ENCODE peak calls at places on chromosome 18, in eight cellular contexts. G, T, U, X, R, B, Z and M are unnamed samples.

GRCh38 chr18:71471963-71472725 is 1072.0 kb downstream of the CBLN2 start:
- DNase-seq in G (peak), T (no peak), U (no peak), X (no peak), R (no peak), B (no peak), Z (no peak), M (no peak)

GRCh38 chr18:51017140-51017874 is 12.7 kb upstream of the SMAD4 start:
- DNase-seq in G (peak), T (no peak), U (no peak), X (no peak), R (no peak), B (no peak), Z (no peak), M (no peak)

GRCh38 chr18:48547456-48548403 is 8.9 kb downstream of the CTIF start:
- DNase-seq in G (no peak), T (peak), U (peak), X (peak), R (no peak), B (no peak), Z (no peak), M (peak)

GRCh38 chr18:51988277-51988676 is 351.7 kb upstream of the DCC start:
- DNase-seq in G (peak), T (no peak), U (no peak), X (no peak), R (no peak), B (no peak), Z (no peak), M (no peak)

GRCh38 chr18:76351961-76352581 is 143.0 kb downstream of the ZNF516 start:
- DNase-seq in G (no peak), T (peak), U (peak), X (peak), R (peak), B (no peak), Z (no peak), M (peak)

GRCh38 chr18:38752430-38752829 is 1186.8 kb upstream of the CELF4 start:
- DNase-seq in G (no peak), T (no peak), U (no peak), X (no peak), R (no peak), B (no peak), Z (no peak), M (no peak)

GRCh38 chr18:9516437-9517064 is 41.2 kb downstream of the RALBP1 start:
- DNase-seq in G (peak), T (peak), U (peak), X (no peak), R (no peak), B (no peak), Z (no peak), M (peak)

GRCh38 chr18:58013241-58014211 is 30.5 kb upstream of the NEDD4L start:
- DNase-seq in G (no peak), T (peak), U (peak), X (no peak), R (peak), B (no peak), Z (no peak), M (peak)

GRCh38 chr18:15165048-15165447 is 417.1 kb downstream of the ANKRD30B start:
- DNase-seq in G (no peak), T (no peak), U (no peak), X (no peak), R (no peak), B (no peak), Z (no peak), M (no peak)

GRCh38 chr18:13067124-13067523 is 76.0 kb downstream of the CEP192 start:
- DNase-seq in G (no peak), T (no peak), U (no peak), X (no peak), R (no peak), B (no peak), Z (no peak), M (no peak)

GRCh38 chr18:49249523-49249922 is 210.9 kb downstream of the DYM start:
- DNase-seq in G (no peak), T (peak), U (peak), X (peak), R (no peak), B (no peak), Z (no peak), M (peak)

GRCh38 chr18:23958036-23958435 is 56.5 kb upstream of the TTC39C start:
- DNase-seq in G (no peak), T (no peak), U (no peak), X (no peak), R (peak), B (no peak), Z (no peak), M (no peak)

GRCh38 chr18:64966667-64967066 is 784.1 kb upstream of the CDH7 start:
- DNase-seq in G (peak), T (no peak), U (no peak), X (no peak), R (no peak), B (no peak), Z (no peak), M (no peak)

GRCh38 chr18:74334242-74334893 is 18.7 kb downstream of the C18orf63 start:
- DNase-seq in G (no peak), T (no peak), U (no peak), X (no peak), R (no peak), B (no peak), Z (no peak), M (no peak)

GRCh38 chr18:40356153-40356552 is 1598.9 kb upstream of the PIK3C3 start:
- DNase-seq in G (no peak), T (no peak), U (no peak), X (no peak), R (no peak), B (no peak), Z (no peak), M (no peak)